ENCODE peak calls at places on chromosomes 13 and 19, in four cellular contexts. O, E, X and W are unnamed samples.

GRCh38 chr13:50334944-50335343 is 319.7 kb downstream of the KCNRG start:
- DNase-seq in O (no peak), E (no peak), X (no peak), W (no peak)

GRCh38 chr19:49950590-49950948 is 10.4 kb downstream of the SIGLEC11 start:
- DNase-seq in O (no peak), E (no peak), X (no peak), W (no peak)

GRCh38 chr13:47135800-47136658 is 239.2 kb upstream of the HTR2A start:
- DNase-seq in O (no peak), E (no peak), X (peak), W (no peak)

GRCh38 chr13:74288361-74288911 is 154.2 kb upstream of the KLF12 start:
- DNase-seq in O (no peak), E (peak), X (peak), W (no peak)

GRCh38 chr19:10388957-10389356 is 8.6 kb upstream of the TYK2 start:
- DNase-seq in O (peak), E (peak), X (peak), W (no peak)

GRCh38 chr13:34458756-34459462 is 483.2 kb upstream of the NBEA start:
- DNase-seq in O (no peak), E (no peak), X (no peak), W (no peak)

GRCh38 chr19:50384685-50385535 is 763 bp downstream of the POLD1 start:
- DNase-seq in O (no peak), E (no peak), X (no peak), W (no peak)

GRCh38 chr13:48585456-48585840 is 52.6 kb upstream of the RCBTB2 start:
- DNase-seq in O (no peak), E (no peak), X (peak), W (no peak)

GRCh38 chr19:27754700-27755099 is 1458.3 kb downstream of the UQCRFS1 start:
- DNase-seq in O (no peak), E (no peak), X (no peak), W (no peak)

GRCh38 chr19:19105365-19106060 is 32.8 kb downstream of the TMEM161A start:
- DNase-seq in O (no peak), E (peak), X (peak), W (no peak)

DNA sequence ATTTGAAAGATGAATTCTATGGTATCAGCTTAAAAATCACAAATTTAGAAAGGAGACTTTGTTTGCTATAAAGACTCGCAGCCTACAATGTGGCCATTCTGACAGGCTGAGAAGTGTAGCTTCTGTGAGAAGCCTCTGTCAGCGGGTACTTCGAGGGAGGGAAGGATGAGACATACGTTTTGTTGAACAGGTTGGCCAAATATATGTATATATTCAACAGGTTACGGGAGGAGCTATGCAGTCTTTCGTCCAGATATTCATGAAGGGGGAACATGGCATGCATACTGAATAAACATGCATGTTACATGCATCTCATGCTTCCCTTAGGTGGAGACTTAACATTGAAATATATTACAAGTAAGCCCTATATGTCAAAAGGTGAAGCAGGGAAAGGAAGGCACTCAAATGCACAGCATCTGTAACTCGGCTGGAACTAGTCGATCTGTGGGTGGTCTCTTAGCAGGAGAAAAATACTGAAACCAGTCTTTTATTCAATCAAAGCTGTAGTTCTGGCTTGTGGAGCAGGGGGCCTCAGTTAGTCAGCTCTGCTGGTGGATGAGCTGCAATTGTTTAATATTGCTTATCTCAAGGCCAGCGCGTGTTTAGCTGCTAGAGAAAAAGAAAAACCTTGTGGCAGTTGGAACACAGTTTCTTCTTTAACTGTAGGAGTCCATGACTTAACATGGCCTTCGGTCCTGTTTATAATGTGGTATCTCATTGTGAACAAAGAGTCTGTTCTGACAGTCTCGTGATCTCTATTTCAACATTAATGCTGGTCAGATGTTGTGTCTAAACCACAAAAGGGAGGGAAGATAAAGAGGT is 94.3 kb downstream of the FAM216B start:
- DNase-seq in O (no peak), E (peak), X (no peak), W (no peak)
- TF ChIP-seq CTCF in O (no peak), E (peak), X (no peak), W (no peak)

DNA sequence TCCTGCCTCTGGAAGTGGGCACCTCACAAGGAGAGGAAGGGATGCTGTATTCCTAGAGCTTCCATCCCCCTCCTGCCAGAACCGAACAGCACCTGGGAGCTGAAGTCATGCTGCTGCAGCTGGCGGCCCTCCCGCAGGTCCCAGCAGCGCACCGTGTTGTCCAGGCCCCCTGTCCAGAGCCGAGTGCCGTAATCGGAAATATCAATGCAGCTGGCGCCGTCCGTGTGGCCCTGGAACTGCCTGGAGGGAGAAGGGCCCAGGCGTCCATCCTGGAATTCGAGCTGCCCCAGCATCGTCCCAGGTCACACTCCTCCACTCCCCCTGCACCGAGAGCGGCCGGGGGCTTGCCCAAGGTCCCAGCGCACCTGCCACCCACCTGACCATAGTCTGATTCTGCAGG is 23.7 kb downstream of the TLE2 start:
- DNase-seq in O (no peak), E (no peak), X (no peak), W (no peak)
- TF ChIP-seq CTCF in O (no peak), E (no peak), X (no peak), W (no peak)

GRCh38 chr13:51971520-51972426 is 39.5 kb downstream of the ATP7B start:
- DNase-seq in O (no peak), E (no peak), X (no peak), W (no peak)

GRCh38 chr13:51966186-51966585 is 45.1 kb downstream of the ATP7B start:
- DNase-seq in O (no peak), E (no peak), X (no peak), W (no peak)

GRCh38 chr13:51970251-51970793 is 40.9 kb downstream of the ATP7B start:
- DNase-seq in O (no peak), E (no peak), X (peak), W (no peak)

DNA sequence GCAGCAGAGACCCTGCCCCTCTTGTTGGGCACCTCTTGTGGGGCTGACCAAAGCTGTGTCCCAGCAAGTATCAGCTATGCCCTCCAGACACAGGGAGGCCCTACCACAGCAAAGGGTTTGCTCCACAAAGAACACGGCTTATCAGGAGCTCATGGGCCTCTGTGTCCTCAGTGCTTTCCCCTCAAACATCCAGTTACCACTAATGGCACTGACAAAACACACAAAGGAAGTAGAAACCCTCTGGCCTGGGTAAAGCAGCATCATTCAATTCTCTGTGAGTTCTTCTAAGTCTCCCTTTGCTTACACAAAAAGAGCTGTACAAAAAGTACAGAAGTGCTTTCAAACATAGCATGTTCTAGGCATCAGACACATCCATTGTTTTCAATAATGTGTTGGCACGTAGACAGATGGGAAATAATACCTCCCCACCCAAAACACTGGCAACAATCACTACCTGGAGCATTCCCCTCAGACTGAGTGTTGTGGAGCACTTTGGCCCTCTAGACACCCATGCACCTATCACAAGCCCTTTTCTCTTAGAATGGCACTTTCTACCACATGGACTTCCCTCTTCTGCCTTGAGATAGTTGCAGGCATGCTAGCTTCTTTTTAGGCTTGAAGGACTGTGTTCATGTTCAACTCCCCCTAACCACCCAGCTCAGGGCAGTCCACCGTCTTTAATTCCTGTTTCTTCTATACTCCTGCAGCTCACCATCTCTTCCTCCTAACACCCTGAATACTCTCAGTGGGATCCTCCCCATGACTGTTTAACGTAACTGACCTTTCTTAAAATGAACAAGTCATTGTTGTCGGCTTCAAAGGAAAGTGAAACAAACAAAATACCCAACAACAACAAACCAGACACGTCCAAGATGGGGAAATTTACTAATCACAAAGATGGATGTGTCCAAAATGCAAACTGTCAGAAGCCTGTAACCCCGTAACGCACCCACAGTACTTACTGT is 43.5 kb downstream of the ATP7B start:
- DNase-seq in O (no peak), E (no peak), X (no peak), W (no peak)
- TF ChIP-seq CTCF in O (no peak), E (no peak), X (no peak), W (no peak)

GRCh38 chr13:102724923-102725322 is 30.1 kb upstream of the METTL21C start:
- DNase-seq in O (no peak), E (no peak), X (no peak), W (no peak)
- TF ChIP-seq CTCF in O (peak), E (no peak), X (no peak), W (peak)

DNA sequence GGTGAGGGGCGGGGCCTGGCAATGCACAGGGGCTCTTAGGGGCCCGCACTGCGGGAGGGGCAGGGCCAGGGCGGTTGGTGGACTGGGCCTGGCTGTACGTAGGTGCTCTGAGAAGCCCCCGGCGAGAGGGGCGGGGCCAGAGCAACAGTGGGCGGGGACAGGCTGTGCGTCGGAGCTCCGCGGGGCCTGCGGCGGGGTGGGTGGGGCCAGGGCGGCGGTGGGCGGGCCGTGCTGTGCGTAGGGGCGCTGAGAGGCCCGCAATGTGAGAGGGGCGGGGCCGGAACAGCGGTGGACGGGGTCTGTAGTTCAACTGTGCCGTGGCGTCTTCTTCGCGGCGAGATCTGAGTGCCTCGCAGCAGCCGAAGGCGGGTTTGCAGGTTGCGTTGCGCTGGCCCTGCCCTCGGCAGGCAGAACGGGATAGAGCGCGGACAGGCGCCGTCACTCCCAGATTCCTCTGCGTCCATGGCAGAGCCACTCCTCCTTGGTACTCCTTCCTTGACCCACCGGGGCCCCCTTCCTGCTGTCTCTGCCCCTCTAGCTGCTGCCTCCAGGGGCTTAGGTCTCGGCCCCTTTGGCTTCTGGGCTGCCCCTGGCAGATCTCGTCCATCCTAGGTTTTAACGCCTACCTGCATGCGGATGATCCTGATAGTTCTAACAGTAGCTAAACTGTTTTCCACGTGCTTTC is 33.2 kb downstream of the CCNE1 start:
- DNase-seq in O (peak), E (peak), X (peak), W (peak)
- TF ChIP-seq CTCF in O (no peak), E (no peak), X (no peak), W (no peak)

DNA sequence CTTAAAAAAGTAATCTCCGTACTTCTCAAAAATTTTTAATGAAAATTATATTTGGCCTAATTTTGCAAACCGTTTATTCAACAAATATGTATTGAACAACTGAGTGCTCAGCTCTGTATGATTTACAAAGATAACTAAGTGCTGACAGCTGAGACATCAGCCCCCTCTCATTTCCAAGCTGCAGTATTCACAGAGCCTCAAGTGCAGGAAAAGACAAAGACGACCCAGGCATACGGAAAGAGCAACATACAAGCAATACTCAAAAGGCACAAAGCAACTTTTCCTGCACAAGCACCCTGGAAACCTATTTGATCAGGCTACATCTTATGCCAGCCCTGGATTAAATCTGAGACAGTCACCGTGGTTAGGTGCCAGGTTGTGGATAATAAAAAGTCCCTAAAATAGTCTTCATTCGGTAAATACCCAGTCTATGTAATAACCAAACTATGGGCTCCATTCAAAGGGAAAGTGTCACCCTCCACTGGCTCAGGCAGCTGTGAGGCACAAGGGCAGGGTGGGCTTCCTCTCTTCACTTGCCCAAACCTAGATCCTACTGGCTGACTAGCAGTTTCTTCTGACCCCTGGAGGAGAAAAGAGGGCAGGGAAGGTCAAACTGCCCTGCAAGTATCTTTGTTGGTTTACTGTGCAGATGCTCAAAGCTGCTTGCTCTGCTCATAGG is 65.5 kb downstream of the TBC1D4 start:
- DNase-seq in O (no peak), E (no peak), X (no peak), W (no peak)
- TF ChIP-seq CTCF in O (no peak), E (no peak), X (no peak), W (no peak)

GRCh38 chr19:37986048-37986750 is 79.2 kb downstream of the SIPA1L3 start:
- DNase-seq in O (no peak), E (no peak), X (no peak), W (no peak)

GRCh38 chr19:37989855-37990254 is 82.8 kb downstream of the SIPA1L3 start:
- DNase-seq in O (no peak), E (no peak), X (no peak), W (no peak)

GRCh38 chr19:37988758-37989635 is 82.0 kb downstream of the SIPA1L3 start:
- DNase-seq in O (no peak), E (peak), X (no peak), W (no peak)

GRCh38 chr19:37990362-37990761 is 83.4 kb downstream of the SIPA1L3 start:
- DNase-seq in O (no peak), E (no peak), X (no peak), W (peak)

DNA sequence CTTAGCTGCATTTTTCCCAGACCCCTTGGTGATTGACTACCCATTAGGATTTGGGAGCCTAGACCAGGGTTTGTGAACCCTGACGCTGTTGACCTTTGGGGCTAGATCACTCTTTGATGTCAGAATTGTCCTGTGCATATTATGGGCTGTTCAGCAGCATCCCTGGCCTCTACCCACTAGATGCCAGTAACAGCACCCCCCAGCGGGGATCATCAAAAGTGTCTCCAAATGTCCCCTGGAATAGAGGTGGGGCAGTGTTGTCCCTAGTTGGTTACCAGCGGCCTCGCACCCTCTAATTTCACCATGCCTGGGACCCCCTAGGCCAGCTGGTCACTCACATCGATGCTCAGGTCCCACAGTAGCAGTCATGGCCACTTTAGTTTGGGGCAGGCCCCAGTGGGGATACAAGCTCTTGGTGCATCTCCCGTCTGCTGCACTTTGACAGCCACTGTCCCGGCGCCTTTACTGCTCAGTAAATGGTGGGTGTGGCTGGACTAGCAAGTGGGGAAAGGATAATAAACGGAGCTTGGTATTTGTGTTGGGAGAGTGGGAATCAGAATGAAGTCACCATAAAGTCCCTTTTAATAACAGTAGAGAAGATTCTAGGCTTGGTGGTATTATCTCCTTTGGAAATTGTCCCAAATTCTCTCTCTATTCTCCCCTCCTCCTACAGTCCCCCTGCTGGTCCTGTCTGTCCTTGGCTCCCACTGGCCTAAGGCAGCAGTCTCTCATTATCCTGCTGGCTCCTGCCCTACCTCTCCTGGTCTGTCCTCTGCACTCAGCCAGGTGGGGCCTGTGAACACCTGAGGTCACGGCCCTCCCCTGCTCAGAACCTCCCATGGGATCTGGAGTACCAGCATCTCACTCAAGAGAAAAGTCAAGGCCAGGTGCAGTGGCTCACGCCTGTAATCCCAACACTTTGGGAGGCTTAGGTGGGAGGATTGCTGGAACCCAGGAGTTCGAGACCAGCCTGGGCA is 80.6 kb downstream of the SIPA1L3 start:
- DNase-seq in O (no peak), E (peak), X (no peak), W (no peak)
- TF ChIP-seq CTCF in O (no peak), E (peak), X (no peak), W (peak)

DNA sequence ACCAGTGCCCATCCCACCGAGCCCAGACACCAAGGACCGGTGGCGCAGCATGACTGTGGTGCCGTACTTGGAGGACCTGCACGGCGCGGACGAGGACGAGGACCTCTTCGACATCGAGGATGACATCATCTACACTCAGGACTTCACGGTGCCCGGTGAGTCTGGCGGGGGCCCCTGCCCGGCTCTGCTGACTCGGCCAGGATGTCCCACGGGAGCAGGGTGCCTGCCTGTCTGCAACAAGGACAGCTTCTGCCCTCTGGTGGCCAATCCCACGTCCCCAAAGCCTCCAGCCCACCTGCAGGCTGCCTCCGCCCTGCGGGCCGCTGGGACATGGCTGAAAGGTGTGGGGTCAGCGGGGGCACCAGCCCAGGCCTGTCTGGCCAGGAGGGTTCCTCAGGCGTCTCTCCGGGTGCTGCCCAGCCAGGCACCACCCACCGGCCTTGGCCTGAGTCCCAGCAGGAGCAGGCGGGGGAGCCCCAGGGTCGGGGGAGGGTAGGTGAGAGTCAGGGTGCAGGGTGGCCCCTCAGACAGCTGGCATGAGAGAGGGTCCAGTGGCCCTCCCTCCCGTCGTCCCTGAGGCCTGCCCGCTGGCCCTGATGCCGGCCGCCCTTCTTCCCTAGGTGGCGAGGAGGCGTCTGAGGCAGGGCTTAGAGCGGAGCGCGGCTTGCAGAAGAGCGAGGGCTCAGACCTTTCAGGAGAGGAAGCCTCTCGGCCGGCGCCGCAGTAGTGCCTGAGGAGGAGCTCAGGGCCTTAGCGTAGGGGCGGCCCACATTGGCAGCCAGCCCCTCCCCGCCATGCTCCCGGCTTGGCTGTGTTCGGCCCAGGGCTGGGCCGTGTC is 14.6 kb downstream of the CBARP start:
- DNase-seq in O (no peak), E (peak), X (no peak), W (no peak)
- TF ChIP-seq CTCF in O (peak), E (peak), X (peak), W (peak)

GRCh38 chr13:102940143-102940542 is 94.3 kb downstream of the ERCC5 start:
- DNase-seq in O (no peak), E (no peak), X (no peak), W (no peak)
- TF ChIP-seq CTCF in O (no peak), E (no peak), X (no peak), W (no peak)

GRCh38 chr13:98773053-98773452 is 20.6 kb upstream of the SLC15A1 start:
- DNase-seq in O (no peak), E (no peak), X (no peak), W (no peak)
- TF ChIP-seq CTCF in O (no peak), E (no peak), X (no peak), W (no peak)